ENCODE peak calls at places on chromosomes 7 and 10, in five cellular contexts. H, M, F, O and X are unnamed samples.
A peak's percentile ranks its signal among the peaks of the same experiment; 100 is the strongest.

GRCh38 chr10:99732033-99732912 is at the start of the genes COX15 and CUTC:
- DNase-seq in M (peak; percentile 95), H (peak; percentile 98), F (peak; percentile 95), O (peak; percentile 94), X (peak; percentile 99)

GRCh38 chr7:126791306-126791705 is 461.4 kb downstream of the GRM8 start:
- DNase-seq in O (no peak), F (peak; percentile 19), M (no peak), H (no peak), X (no peak)

GRCh38 chr10:3893904-3894563 is 109.0 kb upstream of the KLF6 start:
- DNase-seq in M (no peak), O (no peak), H (no peak), F (no peak), X (no peak)

GRCh38 chr7:152762056-152762455 is 2.5 kb downstream of the ACTR3B start:
- DNase-seq in M (no peak), O (no peak), F (peak; percentile 40), H (no peak), X (no peak)

GRCh38 chr7:2060701-2061100 is 172.0 kb downstream of the MAD1L1 start:
- DNase-seq in O (no peak), H (no peak), F (no peak), M (no peak), X (no peak)

GRCh38 chr10:72027498-72027897 is 60.9 kb downstream of the SPOCK2 start:
- DNase-seq in H (no peak), F (peak; percentile 77), M (no peak), O (no peak), X (no peak)

GRCh38 chr10:48616436-48616835 is 11.6 kb upstream of the ARHGAP22 start:
- DNase-seq in H (no peak), O (no peak), M (no peak), F (no peak), X (no peak)

GRCh38 chr7:18590744-18591340 is 95.3 kb downstream of the HDAC9 start:
- DNase-seq in H (no peak), M (peak; percentile 14), O (no peak), F (peak; percentile 56), X (no peak)

GRCh38 chr10:130255777-130256176 is 119.6 kb downstream of the GLRX3 start:
- DNase-seq in F (no peak), H (no peak), O (no peak), M (no peak), X (no peak)

GRCh38 chr7:149209518-149210269 is 14.3 kb downstream of the ZNF282 start:
- DNase-seq in F (peak; percentile 77), H (peak; percentile 46), O (no peak), M (peak; percentile 23), X (no peak)

GRCh38 chr10:97412891-97413304 is 11.8 kb upstream of the RRP12 start:
- DNase-seq in M (no peak), F (peak; percentile 59), O (no peak), H (no peak), X (no peak)

GRCh38 chr10:44982496-44982895 is 3.9 kb upstream of the DEPP1 start:
- DNase-seq in M (no peak), O (no peak), F (no peak), H (peak; percentile 42), X (no peak)

GRCh38 chr10:44982114-44982460 is 3.5 kb upstream of the DEPP1 start:
- DNase-seq in F (peak; percentile 93), O (no peak), M (no peak), H (peak; percentile 47), X (peak; percentile 91)

GRCh38 chr10:44983066-44983894 is 4.7 kb upstream of the DEPP1 start:
- DNase-seq in F (no peak), M (no peak), O (no peak), H (no peak), X (peak; percentile 69)

GRCh38 chr10:44980309-44981171 is 1.9 kb upstream of the DEPP1 start:
- DNase-seq in H (no peak), F (no peak), M (no peak), O (no peak), X (peak; percentile 56)

GRCh38 chr10:44981172-44982113 is 2.8 kb upstream of the DEPP1 start:
- DNase-seq in M (no peak), H (peak; percentile 42), F (peak; percentile 92), O (no peak), X (peak; percentile 90)
- H3K27ac ChIP-seq in M (no peak overlapping the region), H (peak overlapping the region; percentile 70), F (peak overlapping the region; percentile 98), O (peak overlapping the region; percentile 95), X (peak overlapping the region; percentile 10)

DNA sequence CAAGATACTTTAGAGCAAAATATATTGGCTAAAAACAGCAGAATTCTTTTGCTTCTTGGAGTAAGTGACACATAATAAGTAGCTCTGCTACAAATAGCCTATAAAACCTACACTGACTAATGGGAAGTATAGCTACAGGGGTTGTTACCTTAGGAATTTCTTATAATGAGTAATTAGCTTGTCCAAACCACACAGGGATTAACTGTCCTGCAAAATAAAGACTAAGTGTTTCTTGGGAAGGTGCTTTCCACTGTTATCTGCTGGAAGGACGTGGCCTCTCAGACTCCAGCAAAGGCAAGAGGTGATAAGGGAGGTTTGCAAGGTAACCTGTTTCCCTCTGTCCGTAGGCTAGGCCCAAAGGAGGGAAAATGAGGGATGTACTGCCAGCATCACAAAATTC is 302.4 kb downstream of the DOCK4 start:
- DNase-seq in M (no peak), H (no peak), O (no peak), F (peak; percentile 40), X (no peak)
- H3K4me3 ChIP-seq in M (no peak overlapping the region), H (no peak overlapping the region), O (no peak overlapping the region), F (no peak overlapping the region), X (no peak overlapping the region)

GRCh38 chr7:156160811-156161210 is 348.5 kb upstream of the SHH start:
- DNase-seq in M (peak; percentile 9), H (no peak), F (peak; percentile 11), O (no peak), X (no peak)

GRCh38 chr7:156158213-156158612 is 345.9 kb upstream of the SHH start:
- DNase-seq in F (no peak), M (no peak), H (no peak), O (no peak), X (no peak)

GRCh38 chr7:156163747-156164146 is 351.5 kb upstream of the SHH start:
- DNase-seq in H (no peak), M (no peak), F (peak; percentile 13), O (no peak), X (no peak)

GRCh38 chr7:156158693-156159092 is 346.4 kb upstream of the SHH start:
- DNase-seq in H (no peak), F (no peak), M (no peak), O (no peak), X (no peak)

GRCh38 chr7:156162451-156162850 is 350.2 kb upstream of the SHH start:
- DNase-seq in H (no peak), F (no peak), M (no peak), O (no peak), X (no peak)
- H3K9me3 ChIP-seq in H (no peaks in the 10 kb centered on the region), F (no peaks in the 10 kb centered on the region), M (no peaks in the 10 kb centered on the region), O (no peaks in the 10 kb centered on the region), X (peaks cover 2% of the 10 kb centered on the region)

GRCh38 chr7:144032985-144033384 is 15.8 kb upstream of the OR2A5 start:
- DNase-seq in H (no peak), O (no peak), F (peak; percentile 52), M (no peak), X (no peak)

GRCh38 chr7:144035385-144035784 is 13.4 kb upstream of the OR2A5 start:
- DNase-seq in H (no peak), M (no peak), O (no peak), F (peak; percentile 57), X (no peak)

GRCh38 chr7:144037414-144038096 is 11.2 kb upstream of the OR2A5 start:
- DNase-seq in O (no peak), M (no peak), F (no peak), H (no peak), X (no peak)

GRCh38 chr7:144038887-144039286 is 9.9 kb upstream of the OR2A5 start:
- DNase-seq in O (no peak), H (no peak), F (no peak), M (no peak), X (no peak)

GRCh38 chr7:144036302-144036858 is 12.4 kb upstream of the OR2A5 start:
- DNase-seq in M (no peak), H (no peak), O (no peak), F (no peak), X (no peak)
- H3K27ac ChIP-seq in M (no peak overlapping the region), H (peak overlapping the region; percentile 39), O (no peak overlapping the region), F (peak overlapping the region; percentile 47), X (no peak overlapping the region)

DNA sequence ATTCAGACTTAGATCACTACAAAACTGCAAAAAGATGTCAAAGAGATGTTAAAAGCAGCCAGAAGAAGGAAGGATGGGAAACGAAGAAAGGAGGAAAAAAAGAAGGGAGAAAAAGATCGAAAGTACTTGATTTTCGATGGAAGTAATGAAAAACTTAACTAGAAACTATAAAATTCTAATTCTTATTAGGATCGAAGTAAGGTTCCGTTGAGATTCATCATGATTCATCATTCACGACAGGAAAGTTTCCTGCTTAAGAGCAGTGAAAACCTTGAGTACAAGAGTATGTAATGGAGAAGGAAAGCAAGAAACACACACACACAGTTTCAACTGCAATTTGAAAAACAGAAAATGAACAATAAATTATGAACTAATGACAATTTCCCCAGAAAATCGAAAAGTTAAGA is 1.2 kb upstream of the ING3 start:
- DNase-seq in H (no peak), M (no peak), O (no peak), F (peak; percentile 48), X (no peak)
- H3K4me3 ChIP-seq in H (peak overlapping the region; percentile 79), M (peak overlapping the region; percentile 69), O (peak overlapping the region; percentile 64), F (peak overlapping the region; percentile 93), X (peak overlapping the region; percentile 78)

DNA sequence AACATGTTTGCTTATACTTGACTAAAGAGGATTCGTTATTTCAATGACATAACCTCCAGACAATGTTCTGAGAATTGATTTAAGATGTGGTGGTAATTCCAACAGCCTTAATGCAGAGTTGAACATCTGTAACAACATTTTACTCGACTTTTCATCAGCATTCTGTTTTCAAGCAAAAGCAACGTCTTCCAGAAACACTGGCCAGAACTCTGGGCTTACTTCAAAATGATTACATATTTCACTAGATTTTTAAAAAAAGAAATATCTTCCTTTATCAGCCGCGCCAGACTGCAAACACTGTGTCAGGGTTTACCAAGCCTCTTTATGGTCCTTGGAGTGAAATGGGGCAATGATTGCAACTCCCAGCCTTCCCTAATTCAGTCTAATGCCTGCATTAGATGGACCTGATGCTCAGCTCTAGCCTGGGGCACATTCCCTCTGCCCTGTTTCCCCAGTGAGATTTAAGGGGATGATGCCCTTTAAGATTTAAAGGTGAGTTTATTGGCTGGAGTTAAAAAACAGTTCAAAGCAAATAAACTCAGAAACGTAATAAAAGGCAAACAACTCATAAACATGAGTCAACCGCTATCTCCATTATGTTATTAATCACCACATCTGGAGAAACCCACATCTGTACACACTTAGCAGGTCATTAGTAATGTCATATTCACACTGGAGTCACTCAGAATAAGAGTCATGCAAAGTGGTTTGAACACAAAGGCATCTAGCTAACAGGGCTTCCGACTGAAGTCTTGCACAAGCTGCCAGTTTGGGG is 663.9 kb downstream of the KCNMA1 start:
- DNase-seq in M (no peak), F (peak; percentile 99), H (no peak), O (no peak), X (no peak)
- H3K9me3 ChIP-seq in M (no peaks in the 10 kb centered on the region), F (no peaks in the 10 kb centered on the region), H (no peaks in the 10 kb centered on the region), O (no peaks in the 10 kb centered on the region), X (no peaks in the 10 kb centered on the region)